ENCODE peak calls at places on chromosomes 12 and 14, in seven cellular contexts. W is trophoblast cell; K is activated naive CD4-positive, alpha-beta T cell treated with anti-CD3 and anti-CD28 coated beads for 36 hours; S is left ventricle myocardium superior; D is psoas muscle; V is NCI-H510A; B is NCI-H1092 treated with DMSO at 0.1 percent for 48 hours. U is an unnamed sample.

GRCh38 chr12:120261951-120262851 is 3.3 kb downstream of the PXN start:
- DNase-seq in W (peak), K (peak), S (no peak), D (no peak), V (no peak), B (no peak), U (no peak)

GRCh38 chr14:104143521-104144452 is 5.4 kb downstream of the KIF26A start:
- DNase-seq in W (no peak), K (no peak), S (peak), D (peak), V (no peak), B (no peak), U (no peak)

GRCh38 chr12:53096089-53096741 is 1.3 kb upstream of the IGFBP6 start:
- DNase-seq in W (no peak), K (no peak), S (peak), D (peak), V (no peak), B (no peak), U (no peak)

GRCh38 chr12:24933694-24934407 is 15.1 kb downstream of the BCAT1 start:
- DNase-seq in W (no peak), K (no peak), S (no peak), D (no peak), V (no peak), B (no peak), U (no peak)

GRCh38 chr12:110590059-110590458 is 6.9 kb upstream of the PPTC7 start:
- DNase-seq in W (no peak), K (no peak), S (no peak), D (no peak), V (no peak), B (no peak), U (no peak)

GRCh38 chr12:51421266-51421884 is 3.3 kb upstream of the SLC4A8 start:
- DNase-seq in W (peak), K (peak), S (no peak), D (no peak), V (peak), B (peak), U (peak)

GRCh38 chr14:46596236-46596635 is 55.3 kb downstream of the RPL10L start:
- DNase-seq in W (no peak), K (no peak), S (no peak), D (no peak), V (no peak), B (no peak), U (no peak)

GRCh38 chr12:113867258-113867657 is 98.9 kb downstream of the RBM19 start:
- DNase-seq in W (peak), K (no peak), S (no peak), D (no peak), V (peak), B (peak), U (no peak)

GRCh38 chr12:3931206-3931605 is 58.0 kb upstream of the PARP11 start:
- DNase-seq in W (peak), K (peak), S (no peak), D (no peak), V (no peak), B (no peak), U (no peak)

GRCh38 chr14:106417224-106418049 is 891.1 kb downstream of the TMEM121 start:
- DNase-seq in W (peak), K (peak), S (peak), D (peak), V (no peak), B (no peak), U (peak)

GRCh38 chr12:52603314-52603713 is 2.1 kb upstream of the KRT72 start:
- DNase-seq in W (no peak), K (peak), S (no peak), D (no peak), V (no peak), B (no peak), U (no peak)

GRCh38 chr12:14514154-14514842 is 53.4 kb downstream of the PLBD1 start:
- DNase-seq in W (peak), K (no peak), S (no peak), D (no peak), V (peak), B (peak), U (no peak)

GRCh38 chr12:82383930-82384513 is 25.7 kb downstream of the METTL25 start:
- DNase-seq in W (no peak), K (no peak), S (no peak), D (no peak), V (no peak), B (no peak), U (no peak)

GRCh38 chr12:91219511-91219910 is 36.9 kb upstream of the DCN start:
- DNase-seq in W (no peak), K (no peak), S (no peak), D (no peak), V (no peak), B (no peak), U (no peak)

GRCh38 chr12:32535260-32535999 is 136.1 kb downstream of the FGD4 start:
- DNase-seq in W (no peak), K (peak), S (peak), D (peak), V (peak), B (peak), U (peak)

GRCh38 chr14:97564334-97564733 is 767.2 kb downstream of the VRK1 start:
- DNase-seq in W (no peak), K (no peak), S (no peak), D (no peak), V (no peak), B (no peak), U (no peak)